ENCODE peak calls at places on chromosomes 11 and 22, in five cellular contexts. L is SK-N-SH, N is K562, X is H1, W is GM12891. U is an unnamed sample.

GRCh38 chr11:134471341-134472187 is 59.5 kb upstream of the B3GAT1 start:
- DNase-seq in L (peak; percentile 76), N (no peak), X (no peak), W (no peak), U (no peak)

GRCh38 chr11:44950036-44950624 is 553 bp downstream of the TP53I11 start:
- DNase-seq in L (peak; percentile 79), N (no peak), X (no peak), W (no peak), U (no peak)

GRCh38 chr11:79206951-79207350 is 233.9 kb downstream of the TENM4 start:
- DNase-seq in L (no peak), N (no peak), X (no peak), W (no peak), U (no peak)

GRCh38 chr11:73213196-73214143 is 4.6 kb upstream of the P2RY2 start:
- DNase-seq in L (no peak), N (no peak), X (no peak), W (no peak), U (no peak)

GRCh38 chr22:38494498-38494897 is 11.6 kb downstream of the DDX17 start:
- DNase-seq in L (no peak), N (no peak), X (no peak), W (no peak), U (no peak)

GRCh38 chr11:116459233-116459632 is 313.6 kb downstream of the BUD13 start:
- DNase-seq in L (peak; percentile 28), N (no peak), X (no peak), W (no peak), U (no peak)

GRCh38 chr22:36737776-36738175 is 34.2 kb upstream of the CACNG2 start:
- DNase-seq in L (no peak), N (no peak), X (no peak), W (no peak), U (no peak)

GRCh38 chr11:117818036-117818858 is 6.3 kb downstream of the FXYD2 start:
- DNase-seq in L (no peak), N (no peak), X (no peak), W (no peak), U (no peak)

GRCh38 chr22:24436553-24436952 is 9.2 kb downstream of the ADORA2A start:
- DNase-seq in L (peak; percentile 8), N (no peak), X (no peak), W (no peak), U (no peak)

GRCh38 chr11:35579557-35580396 is 38.5 kb upstream of the FJX1 start:
- DNase-seq in L (no peak), N (peak; percentile 49), X (no peak), W (no peak), U (no peak)

GRCh38 chr11:123391646-123392348 is 38.3 kb upstream of the GRAMD1B start:
- DNase-seq in L (no peak), N (no peak), X (no peak), W (no peak), U (no peak)

GRCh38 chr11:130815074-130815802 is 101.0 kb downstream of the SNX19 start:
- DNase-seq in L (no peak), N (no peak), X (no peak), W (no peak), U (no peak)

GRCh38 chr11:104705475-104706195 is 192.6 kb downstream of the CASP12 start:
- DNase-seq in L (no peak), N (no peak), X (no peak), W (peak; percentile 12), U (peak; percentile 1)

GRCh38 chr11:23539556-23539955 is 679.3 kb upstream of the CCDC179 start:
- DNase-seq in L (no peak), N (no peak), X (no peak), W (no peak), U (no peak)

DNA sequence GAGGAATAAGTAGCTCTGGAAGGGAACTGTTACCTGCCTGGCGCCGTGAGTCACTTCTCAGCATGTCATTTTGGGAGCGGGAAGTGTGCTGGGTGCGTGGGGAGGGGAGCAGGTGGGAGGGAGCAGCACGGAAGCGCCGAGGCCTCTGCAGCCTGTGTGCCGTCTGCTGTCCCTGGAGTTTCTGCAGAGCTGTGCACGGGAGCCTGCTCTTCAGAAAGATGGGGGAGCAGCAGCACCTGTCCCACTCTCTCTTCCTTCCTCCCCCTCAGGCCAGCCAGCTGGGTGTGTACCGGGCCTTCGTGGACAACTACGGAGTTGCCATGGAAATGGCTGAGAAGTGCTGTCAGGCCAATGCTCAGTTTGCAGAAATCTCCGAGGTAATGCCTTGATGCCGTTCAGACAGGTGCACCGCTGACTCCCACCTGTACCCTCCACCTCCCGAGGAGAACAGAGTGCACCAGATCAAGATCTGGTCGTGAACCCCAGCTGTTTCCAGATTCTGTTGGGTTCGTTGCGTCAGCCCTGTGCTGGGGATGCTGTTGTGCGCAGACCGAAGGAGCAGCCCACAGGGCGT is 87.9 kb downstream of the BCR start:
- DNase-seq in L (no peak), N (no peak), X (no peak), W (no peak), U (no peak)
- TF ChIP-seq TAF1 in L (no peak), N (no peak), X (no peak), W (no peak), U (no peak)

GRCh38 chr22:46942816-46943783 is 180.7 kb downstream of the TBC1D22A start:
- DNase-seq in L (no peak), N (no peak), X (no peak), W (no peak), U (no peak)
- TF ChIP-seq POLR2AphosphoS5 in L (no peak), N (no peak), X (no peak), W (no peak), U (no peak)

GRCh38 chr11:120425527-120425926 is 86.0 kb upstream of the GRIK4 start:
- DNase-seq in L (no peak), N (no peak), X (no peak), W (no peak), U (no peak)

GRCh38 chr11:120424185-120424969 is 87.2 kb upstream of the GRIK4 start:
- DNase-seq in L (no peak), N (no peak), X (no peak), W (no peak), U (no peak)

GRCh38 chr11:120420572-120420971 is 84.4 kb downstream of the ARHGEF12 start:
- DNase-seq in L (no peak), N (no peak), X (no peak), W (no peak), U (no peak)

GRCh38 chr11:120424970-120425332 is 86.6 kb upstream of the GRIK4 start:
- DNase-seq in L (no peak), N (no peak), X (no peak), W (no peak), U (no peak)
- TF ChIP-seq TAF1 in L (no peak), N (no peak), X (no peak), W (no peak), U (no peak)

GRCh38 chr11:12235549-12235944 is 125.2 kb downstream of the MICAL2 start:
- DNase-seq in L (no peak), N (peak; percentile 62), X (no peak), W (no peak), U (no peak)

GRCh38 chr11:12237381-12237784 is 127.0 kb downstream of the MICAL2 start:
- DNase-seq in L (no peak), N (no peak), X (no peak), W (no peak), U (no peak)

GRCh38 chr11:12235080-12235479 is 124.7 kb downstream of the MICAL2 start:
- DNase-seq in L (no peak), N (no peak), X (no peak), W (no peak), U (no peak)

GRCh38 chr11:12236744-12237101 is 126.3 kb downstream of the MICAL2 start:
- DNase-seq in L (no peak), N (no peak), X (no peak), W (no peak), U (no peak)

DNA sequence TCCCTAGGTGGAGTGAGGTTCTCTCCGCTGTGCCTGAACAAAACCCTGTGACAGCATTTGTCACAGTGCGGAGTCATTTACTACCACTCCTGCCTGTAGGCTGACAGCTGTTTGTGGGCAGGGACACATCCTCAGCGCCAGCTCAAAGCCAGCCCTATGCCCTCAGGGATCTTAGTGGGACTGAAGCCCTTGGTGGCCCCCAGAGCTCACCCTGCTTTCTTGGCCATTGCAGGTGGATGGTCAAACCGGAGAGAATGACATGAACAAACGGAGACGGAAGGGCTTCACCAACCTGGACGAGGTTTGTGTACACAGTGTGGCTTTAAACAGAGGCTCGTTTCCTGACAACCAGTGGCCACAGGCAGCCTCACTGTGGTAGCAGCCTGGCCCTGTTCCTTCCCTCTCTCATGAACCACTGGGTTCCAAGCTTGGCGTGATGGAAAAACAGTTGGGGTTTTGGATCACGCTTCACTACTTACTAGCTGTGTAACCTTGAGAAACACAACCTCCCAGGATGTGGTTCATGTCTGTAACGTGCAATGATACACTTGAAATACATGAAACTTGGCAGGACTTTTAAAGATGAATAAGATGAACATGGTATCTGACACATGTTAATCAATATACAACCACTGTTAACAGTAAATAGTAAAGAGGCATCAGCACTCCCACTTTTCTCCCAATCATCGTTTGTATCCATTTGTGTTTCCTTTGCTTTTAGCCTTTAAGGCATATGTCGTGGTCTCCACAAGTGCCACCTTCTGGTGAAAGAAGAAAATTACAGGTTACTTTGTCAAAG is 125.8 kb downstream of the MICAL2 start:
- DNase-seq in L (peak; percentile 55), N (peak; percentile 73), X (no peak), W (peak; percentile 25), U (no peak)
- TF ChIP-seq POLR2AphosphoS5 in L (no peak), N (no peak), X (no peak), W (no peak), U (no peak)

DNA sequence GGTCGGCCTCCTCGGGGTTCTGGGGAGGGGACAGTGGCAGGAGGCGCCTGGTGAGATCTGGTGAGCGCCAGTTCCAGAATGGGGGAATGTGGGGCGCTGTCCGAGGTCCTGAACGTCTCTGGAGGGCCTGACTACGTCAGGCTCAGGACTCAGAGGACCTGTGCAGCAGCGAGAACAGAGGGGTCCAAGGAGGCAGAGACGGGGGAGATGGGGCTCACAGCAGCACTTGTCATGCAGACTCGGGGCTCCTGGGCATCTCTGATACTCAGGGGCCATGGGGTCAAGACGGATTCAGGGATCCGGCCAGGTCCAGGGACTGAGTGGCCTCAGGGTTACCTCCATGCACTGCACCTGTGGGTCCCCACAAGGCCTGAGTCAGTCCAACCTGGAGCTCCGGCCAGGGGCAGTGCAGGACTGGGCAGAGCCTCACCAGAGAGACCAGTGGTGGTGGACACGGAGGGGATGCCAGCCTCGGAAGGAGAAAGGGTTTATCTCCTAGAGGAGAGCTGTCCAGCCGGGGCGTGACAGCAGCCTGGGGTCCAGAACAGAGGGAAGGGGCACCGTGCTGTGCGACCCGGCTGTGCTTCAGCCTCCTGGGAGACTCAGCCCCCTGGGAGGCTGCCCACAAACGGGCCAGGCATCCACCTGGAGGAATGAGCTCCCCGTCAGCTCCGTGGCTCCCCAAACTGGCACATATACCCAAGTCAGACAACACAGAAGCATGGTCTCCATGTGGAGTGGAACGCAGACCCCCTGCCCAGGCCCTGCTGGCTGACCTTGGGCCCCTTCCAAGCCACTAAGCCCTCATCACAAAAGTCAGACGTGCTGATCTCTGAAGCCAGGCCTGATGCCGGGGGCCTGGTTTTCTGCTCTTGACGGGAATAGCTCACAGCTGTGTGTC is 92.0 kb downstream of the BRD1 start:
- DNase-seq in L (peak; percentile 76), N (peak; percentile 60), X (no peak), W (no peak), U (no peak)
- TF ChIP-seq TAF1 in L (no peak), N (no peak), X (no peak), W (no peak), U (no peak)

DNA sequence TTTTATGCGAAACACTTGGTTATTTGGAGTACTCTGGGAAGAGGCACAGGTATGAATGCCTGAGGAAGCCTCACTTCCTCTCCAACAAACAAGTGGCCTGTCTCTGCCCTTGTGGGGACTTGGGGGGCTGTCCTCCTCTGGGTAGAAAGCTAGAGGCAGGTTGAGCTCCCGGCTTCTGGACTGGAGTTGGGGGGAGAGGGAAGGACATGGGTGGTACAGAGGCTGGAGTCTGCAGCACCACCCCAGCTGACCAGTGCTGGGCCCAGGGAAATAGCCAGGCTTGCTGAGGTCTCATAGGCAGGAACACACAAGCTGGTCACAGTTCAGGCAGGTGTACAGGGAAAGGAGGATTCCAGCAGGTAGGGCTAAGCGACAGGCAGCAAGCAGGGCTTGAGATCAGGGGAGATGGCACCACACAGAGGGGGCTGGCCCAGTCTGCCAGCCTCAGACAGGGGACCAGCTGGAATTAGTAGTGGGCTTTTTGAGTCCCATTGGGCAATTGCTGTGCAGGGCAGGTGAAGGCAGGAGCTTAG is 135.3 kb upstream of the TEAD1 start:
- DNase-seq in L (no peak), N (no peak), X (no peak), W (no peak), U (no peak)
- TF ChIP-seq POLR2AphosphoS5 in L (no peak), N (no peak), X (no peak), W (no peak), U (no peak)